ENCODE peak calls at places on chromosomes 16 and 17, in nine cellular contexts. V is OCI-LY7; K is progenitor cell of endocrine pancreas; F is nephron progenitor cell; G is CD4-positive, alpha-beta T cell; H is K562; D is HFFc6; N is neural progenitor cell; T is CD8-positive, alpha-beta T cell. Z is an unnamed sample.

GRCh38 chr16:67535201-67535600 is 6.6 kb downstream of the RIPOR1 start:
- DNase-seq in V (no peak), K (no peak), F (no peak), G (no peak), H (no peak), D (no peak), N (no peak), T (no peak), Z (no peak)

GRCh38 chr17:49513044-49513395 is 17.9 kb downstream of the NGFR start:
- DNase-seq in V (no peak), K (no peak), F (no peak), G (no peak), H (no peak), D (no peak), N (no peak), T (no peak), Z (no peak)

GRCh38 chr17:63681530-63681929 is 18.4 kb downstream of the LIMD2 start:
- DNase-seq in V (no peak), K (no peak), F (no peak), G (no peak), H (no peak), D (no peak), N (no peak), T (no peak), Z (no peak)

GRCh38 chr17:79029327-79030009 is 5.5 kb downstream of the C1QTNF1 start:
- DNase-seq in V (no peak), K (no peak), F (no peak), G (no peak), H (no peak), D (no peak), N (no peak), T (no peak), Z (no peak)

GRCh38 chr17:80789356-80789902 is 202.2 kb upstream of the CHMP6 start:
- DNase-seq in V (peak), K (no peak), F (no peak), G (no peak), H (no peak), D (peak), N (no peak), T (no peak), Z (no peak)

GRCh38 chr16:1687427-1688316 is 9.6 kb downstream of the JPT2 start:
- DNase-seq in V (no peak), K (no peak), F (no peak), G (no peak), H (no peak), D (no peak), N (no peak), T (no peak), Z (no peak)

GRCh38 chr16:20329392-20330138 is 2.3 kb upstream of the GP2 start:
- DNase-seq in V (no peak), K (no peak), F (no peak), G (no peak), H (no peak), D (no peak), N (no peak), T (no peak), Z (no peak)

GRCh38 chr16:29876578-29877249 is 13.7 kb upstream of the CDIPT start:
- DNase-seq in V (no peak), K (no peak), F (peak), G (peak), H (peak), D (no peak), N (peak), T (no peak), Z (no peak)

GRCh38 chr16:11389631-11390565 is 44.6 kb downstream of the RMI2 start:
- DNase-seq in V (no peak), K (no peak), F (no peak), G (no peak), H (no peak), D (no peak), N (no peak), T (no peak), Z (no peak)

GRCh38 chr16:51267676-51268075 is 116.6 kb upstream of the SALL1 start:
- DNase-seq in V (no peak), K (no peak), F (no peak), G (no peak), H (no peak), D (no peak), N (no peak), T (no peak), Z (no peak)

GRCh38 chr17:75130632-75131277 is 787 bp downstream of the NT5C start:
- DNase-seq in V (peak), K (peak), F (peak), G (peak), H (peak), D (peak), N (peak), T (peak), Z (peak)

DNA sequence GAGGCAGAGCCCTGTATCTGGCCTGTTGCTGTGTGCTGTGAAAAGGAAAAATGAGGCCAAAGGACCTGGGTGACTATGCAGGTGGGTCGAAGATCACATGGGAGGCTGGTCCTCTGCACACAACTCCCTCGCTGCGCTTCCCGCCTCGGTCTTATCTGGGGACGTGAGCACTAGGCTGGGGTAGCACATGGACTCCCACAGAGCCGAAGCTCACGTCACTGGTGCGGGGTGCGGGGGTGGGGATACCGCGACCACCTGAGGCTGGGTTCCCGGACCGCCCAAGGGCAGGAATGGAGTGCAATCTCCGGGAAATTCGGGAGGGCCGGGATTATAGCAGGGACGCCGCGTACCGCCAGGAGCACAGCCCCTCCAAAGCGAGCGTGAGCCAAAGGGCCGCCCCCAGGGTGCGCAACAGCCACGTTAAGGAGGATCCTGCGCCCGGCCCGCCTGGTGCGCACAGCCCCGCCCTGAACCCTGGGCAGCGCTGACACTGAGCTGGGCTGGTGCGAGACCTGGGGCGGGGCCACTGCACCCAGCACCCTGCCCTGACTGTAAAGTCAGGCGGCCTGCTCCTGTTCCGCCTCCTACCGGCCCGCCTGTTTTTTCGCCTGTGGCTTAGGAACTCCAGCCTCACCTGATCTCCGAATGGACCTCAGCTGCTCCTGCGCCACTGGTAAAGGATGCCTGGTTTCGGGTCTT is 4.8 kb downstream of the MT1A start:
- DNase-seq in V (no peak), K (no peak), F (peak), G (peak), H (peak), D (peak), N (peak), T (peak), Z (no peak)
- TF ChIP-seq CTCF in V (no peak), K (peak), F (no peak), G (peak), H (peak), D (peak), N (peak), T (peak), Z (no peak)

GRCh38 chr17:40122944-40123810 is 1.4 kb downstream of the MSL1 start:
- DNase-seq in V (peak), K (peak), F (peak), G (peak), H (peak), D (no peak), N (peak), T (peak), Z (peak)
- TF ChIP-seq CTCF in V (peak), K (peak), F (no peak), G (no peak), H (no peak), D (no peak), N (peak), T (no peak), Z (no peak)

DNA sequence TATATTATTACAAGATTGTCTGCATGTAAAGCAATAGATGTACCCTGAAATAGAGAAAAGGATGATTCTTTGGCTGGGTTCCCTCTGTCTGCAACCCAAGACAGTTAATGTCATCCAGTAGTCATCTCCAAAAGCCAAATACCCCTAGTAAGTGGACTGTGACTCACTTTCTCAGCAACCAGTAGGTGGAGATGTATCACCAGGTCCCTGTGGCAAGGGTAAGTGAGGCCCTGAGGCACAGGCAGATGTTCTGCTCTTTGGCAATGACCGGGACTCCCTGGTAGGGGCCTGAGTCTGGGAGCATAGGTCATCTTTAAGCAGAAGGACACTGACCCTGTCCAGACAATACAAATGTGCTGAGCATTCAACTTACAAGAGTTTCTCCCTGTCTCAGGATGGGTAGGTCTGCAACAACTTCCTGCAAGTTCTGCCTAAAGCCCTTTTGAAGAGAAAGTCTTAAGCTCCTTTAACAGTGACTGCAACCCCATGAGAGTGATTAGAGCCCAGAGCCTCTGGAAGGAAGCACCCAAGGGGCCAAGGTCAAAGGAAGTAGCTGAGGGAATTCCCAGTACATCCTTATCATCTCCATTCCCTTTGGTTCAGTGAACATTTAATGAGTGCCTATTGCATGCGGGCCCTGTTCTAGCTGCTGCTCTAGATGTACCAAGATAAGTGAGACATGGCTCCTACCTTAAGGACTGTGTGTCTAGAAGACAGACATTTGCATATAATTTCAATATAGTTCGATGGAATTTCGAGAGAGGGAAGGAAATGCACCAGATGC is 31.9 kb downstream of the PMP22 start:
- DNase-seq in V (peak), K (no peak), F (no peak), G (no peak), H (peak), D (peak), N (peak), T (no peak), Z (no peak)
- TF ChIP-seq CTCF in V (peak), K (no peak), F (no peak), G (no peak), H (peak), D (peak), N (peak), T (no peak), Z (no peak)

GRCh38 chr16:533391-534088 is 6.0 kb downstream of the CAPN15 start:
- DNase-seq in V (no peak), K (peak), F (peak), G (no peak), H (no peak), D (no peak), N (peak), T (no peak), Z (no peak)
- TF ChIP-seq CTCF in V (no peak), K (peak), F (no peak), G (no peak), H (no peak), D (no peak), N (no peak), T (no peak), Z (no peak)

GRCh38 chr16:89523680-89524344 is 15.6 kb downstream of the SPG7 start:
- DNase-seq in V (no peak), K (no peak), F (no peak), G (no peak), H (no peak), D (no peak), N (no peak), T (no peak), Z (no peak)

GRCh38 chr16:89522287-89522686 is 14.1 kb downstream of the SPG7 start:
- DNase-seq in V (no peak), K (no peak), F (no peak), G (no peak), H (no peak), D (no peak), N (no peak), T (no peak), Z (no peak)

GRCh38 chr16:89530401-89531381 is 22.5 kb downstream of the SPG7 start:
- DNase-seq in V (no peak), K (no peak), F (no peak), G (no peak), H (no peak), D (no peak), N (no peak), T (no peak), Z (no peak)

GRCh38 chr16:89529097-89529496 is 20.9 kb downstream of the SPG7 start:
- DNase-seq in V (no peak), K (no peak), F (no peak), G (no peak), H (no peak), D (no peak), N (no peak), T (no peak), Z (no peak)

GRCh38 chr16:89525146-89525913 is 17.1 kb downstream of the SPG7 start:
- DNase-seq in V (peak), K (no peak), F (no peak), G (no peak), H (no peak), D (no peak), N (no peak), T (no peak), Z (no peak)
- TF ChIP-seq CTCF in V (peak), K (no peak), F (no peak), G (no peak), H (no peak), D (no peak), N (no peak), T (no peak), Z (no peak)

GRCh38 chr16:57380671-57381462 is 8.6 kb downstream of the CX3CL1 start:
- DNase-seq in V (no peak), K (no peak), F (no peak), G (no peak), H (no peak), D (peak), N (no peak), T (peak), Z (no peak)

GRCh38 chr16:57374067-57374534 is 1.8 kb downstream of the CX3CL1 start:
- DNase-seq in V (no peak), K (no peak), F (no peak), G (no peak), H (no peak), D (no peak), N (no peak), T (no peak), Z (no peak)

GRCh38 chr16:57379579-57379978 is 7.3 kb downstream of the CX3CL1 start:
- DNase-seq in V (no peak), K (no peak), F (no peak), G (no peak), H (no peak), D (no peak), N (no peak), T (no peak), Z (no peak)

GRCh38 chr16:57376313-57376818 is 4.1 kb downstream of the CX3CL1 start:
- DNase-seq in V (no peak), K (no peak), F (no peak), G (no peak), H (no peak), D (no peak), N (no peak), T (no peak), Z (no peak)

GRCh38 chr16:57377080-57377841 is 5.0 kb downstream of the CX3CL1 start:
- DNase-seq in V (peak), K (no peak), F (no peak), G (no peak), H (no peak), D (no peak), N (no peak), T (no peak), Z (no peak)
- TF ChIP-seq CTCF in V (no peak), K (no peak), F (no peak), G (no peak), H (no peak), D (no peak), N (no peak), T (no peak), Z (no peak)

GRCh38 chr16:26963109-26963508 is 103.6 kb upstream of the C16orf82 start:
- DNase-seq in V (peak), K (no peak), F (peak), G (no peak), H (peak), D (no peak), N (peak), T (no peak), Z (no peak)
- TF ChIP-seq CTCF in V (peak), K (peak), F (peak), G (peak), H (peak), D (peak), N (peak), T (no peak), Z (no peak)

GRCh38 chr17:9899280-9900018 is 5.6 kb downstream of the RCVRN start:
- DNase-seq in V (no peak), K (no peak), F (no peak), G (no peak), H (no peak), D (no peak), N (no peak), T (no peak), Z (no peak)

GRCh38 chr17:9898812-9899211 is 6.3 kb downstream of the RCVRN start:
- DNase-seq in V (no peak), K (no peak), F (no peak), G (no peak), H (no peak), D (no peak), N (no peak), T (no peak), Z (no peak)

GRCh38 chr17:9900744-9901143 is 4.3 kb downstream of the RCVRN start:
- DNase-seq in V (no peak), K (no peak), F (no peak), G (no peak), H (no peak), D (peak), N (no peak), T (no peak), Z (no peak)

GRCh38 chr17:9902116-9902515 is 3.0 kb downstream of the RCVRN start:
- DNase-seq in V (no peak), K (no peak), F (no peak), G (no peak), H (no peak), D (no peak), N (peak), T (no peak), Z (no peak)

DNA sequence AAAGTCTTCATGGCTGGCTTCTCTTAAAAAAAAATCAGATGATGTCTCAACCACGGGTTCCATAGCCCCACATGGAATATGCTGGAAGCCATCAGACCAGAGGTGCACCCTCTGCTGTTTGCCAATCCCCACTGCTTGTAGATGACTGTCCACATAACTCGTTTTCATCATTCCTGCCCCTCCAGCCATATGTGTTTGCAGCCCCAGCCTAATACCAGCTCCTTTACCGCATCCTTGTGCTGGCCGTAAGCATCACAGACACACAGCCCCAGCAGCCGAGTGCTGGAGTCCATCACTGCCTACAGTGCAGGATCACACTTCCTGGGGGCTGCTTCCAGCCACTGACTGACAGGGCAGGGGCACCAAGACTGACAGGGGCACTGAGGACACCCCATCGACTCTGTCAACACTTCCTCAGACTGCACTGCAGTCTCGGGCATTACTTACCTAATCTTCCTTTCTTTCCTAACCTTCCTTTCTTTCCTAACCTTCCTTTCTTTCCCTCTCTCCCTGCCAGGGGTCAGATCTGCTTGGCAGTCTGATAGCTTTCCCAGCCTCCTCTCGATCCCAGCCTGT is 5.0 kb downstream of the RCVRN start:
- DNase-seq in V (no peak), K (no peak), F (no peak), G (no peak), H (no peak), D (peak), N (no peak), T (no peak), Z (no peak)
- TF ChIP-seq CTCF in V (no peak), K (no peak), F (no peak), G (no peak), H (no peak), D (no peak), N (no peak), T (no peak), Z (no peak)

Z was measured in mesothelial cell of epicardium.